ENCODE peak calls at places on chromosome X, in eight cellular contexts. One of them, this sample, is unnamed.

GRCh38 chrX:119398974-119399771 is at the start of gene SLC25A43:
- DNase-seq in adrenal gland: peak
- DNase-seq in psoas muscle: peak
- DNase-seq in mammary epithelial cell: peak
- DNase-seq in heart left ventricle: peak
- DNase-seq in left lung: peak
- DNase-seq in prostate gland: no peak
- DNase-seq in breast epithelium: no peak
- DNase-seq in this sample: peak

GRCh38 chrX:30900227-30900626 is 11.2 kb upstream of the TAB3 start:
- DNase-seq in left lung: no peak
- DNase-seq in mammary epithelial cell: peak
- DNase-seq in adrenal gland: no peak
- DNase-seq in psoas muscle: no peak
- DNase-seq in prostate gland: no peak
- DNase-seq in breast epithelium: no peak
- DNase-seq in heart left ventricle: no peak
- DNase-seq in this sample: no peak

GRCh38 chrX:45872480-45872879 is 671.8 kb upstream of the DIPK2B start:
- DNase-seq in mammary epithelial cell: no peak
- DNase-seq in adrenal gland: no peak
- DNase-seq in prostate gland: no peak
- DNase-seq in heart left ventricle: no peak
- DNase-seq in left lung: no peak
- DNase-seq in psoas muscle: no peak
- DNase-seq in breast epithelium: no peak
- DNase-seq in this sample: no peak

GRCh38 chrX:13607996-13608365 is 38.6 kb downstream of the EGFL6 start:
- DNase-seq in adrenal gland: no peak
- DNase-seq in prostate gland: no peak
- DNase-seq in psoas muscle: no peak
- DNase-seq in heart left ventricle: no peak
- DNase-seq in breast epithelium: no peak
- DNase-seq in mammary epithelial cell: peak
- DNase-seq in left lung: no peak
- DNase-seq in this sample: no peak

GRCh38 chrX:24396236-24396929 is 35.9 kb downstream of the SUPT20HL1 start:
- DNase-seq in left lung: no peak
- DNase-seq in breast epithelium: no peak
- DNase-seq in mammary epithelial cell: peak
- DNase-seq in prostate gland: peak
- DNase-seq in adrenal gland: no peak
- DNase-seq in heart left ventricle: no peak
- DNase-seq in psoas muscle: no peak
- DNase-seq in this sample: no peak

GRCh38 chrX:29490606-29491005 is 724.8 kb upstream of the MAGEB2 start:
- DNase-seq in adrenal gland: no peak
- DNase-seq in breast epithelium: no peak
- DNase-seq in left lung: no peak
- DNase-seq in mammary epithelial cell: no peak
- DNase-seq in prostate gland: no peak
- DNase-seq in psoas muscle: no peak
- DNase-seq in heart left ventricle: no peak
- DNase-seq in this sample: no peak

GRCh38 chrX:13478740-13479451 is 90.5 kb upstream of the EGFL6 start:
- DNase-seq in adrenal gland: no peak
- DNase-seq in left lung: no peak
- DNase-seq in prostate gland: no peak
- DNase-seq in breast epithelium: no peak
- DNase-seq in psoas muscle: no peak
- DNase-seq in mammary epithelial cell: no peak
- DNase-seq in heart left ventricle: no peak
- DNase-seq in this sample: no peak

GRCh38 chrX:31443654-31444053 is 371.8 kb upstream of the FTHL17 start:
- DNase-seq in heart left ventricle: no peak
- DNase-seq in adrenal gland: no peak
- DNase-seq in prostate gland: no peak
- DNase-seq in left lung: no peak
- DNase-seq in psoas muscle: no peak
- DNase-seq in mammary epithelial cell: no peak
- DNase-seq in breast epithelium: no peak
- DNase-seq in this sample: no peak

GRCh38 chrX:15524417-15524816 is 23.8 kb downstream of the BMX start:
- DNase-seq in prostate gland: no peak
- DNase-seq in breast epithelium: no peak
- DNase-seq in psoas muscle: no peak
- DNase-seq in heart left ventricle: no peak
- DNase-seq in left lung: no peak
- DNase-seq in adrenal gland: no peak
- DNase-seq in mammary epithelial cell: peak
- DNase-seq in this sample: no peak

GRCh38 chrX:97030463-97030862 is 146.8 kb downstream of the RPA4 start:
- DNase-seq in breast epithelium: no peak
- DNase-seq in left lung: no peak
- DNase-seq in adrenal gland: no peak
- DNase-seq in heart left ventricle: no peak
- DNase-seq in prostate gland: no peak
- DNase-seq in mammary epithelial cell: no peak
- DNase-seq in psoas muscle: no peak
- DNase-seq in this sample: no peak

GRCh38 chrX:16479206-16479869 is 170.6 kb upstream of the S100G start:
- DNase-seq in left lung: no peak
- DNase-seq in prostate gland: no peak
- DNase-seq in heart left ventricle: no peak
- DNase-seq in psoas muscle: no peak
- DNase-seq in mammary epithelial cell: peak
- DNase-seq in breast epithelium: no peak
- DNase-seq in adrenal gland: no peak
- DNase-seq in this sample: no peak

GRCh38 chrX:17500145-17500579 is 125.2 kb downstream of the NHS start:
- DNase-seq in heart left ventricle: no peak
- DNase-seq in adrenal gland: no peak
- DNase-seq in prostate gland: no peak
- DNase-seq in psoas muscle: no peak
- DNase-seq in mammary epithelial cell: peak
- DNase-seq in left lung: no peak
- DNase-seq in breast epithelium: no peak
- DNase-seq in this sample: no peak

GRCh38 chrX:39752820-39753219 is 344.9 kb downstream of the BCOR start:
- DNase-seq in breast epithelium: no peak
- DNase-seq in left lung: no peak
- DNase-seq in adrenal gland: peak
- DNase-seq in prostate gland: peak
- DNase-seq in heart left ventricle: no peak
- DNase-seq in psoas muscle: no peak
- DNase-seq in mammary epithelial cell: no peak
- DNase-seq in this sample: no peak

GRCh38 chrX:29728639-29729038 is 486.7 kb upstream of the MAGEB2 start:
- DNase-seq in heart left ventricle: no peak
- DNase-seq in mammary epithelial cell: peak
- DNase-seq in breast epithelium: no peak
- DNase-seq in psoas muscle: no peak
- DNase-seq in adrenal gland: no peak
- DNase-seq in prostate gland: no peak
- DNase-seq in left lung: no peak
- DNase-seq in this sample: no peak

GRCh38 chrX:42732506-42732905 is 45.5 kb downstream of the PPP1R2C start:
- DNase-seq in psoas muscle: peak
- DNase-seq in prostate gland: no peak
- DNase-seq in heart left ventricle: no peak
- DNase-seq in mammary epithelial cell: no peak
- DNase-seq in left lung: no peak
- DNase-seq in adrenal gland: peak
- DNase-seq in breast epithelium: peak
- DNase-seq in this sample: no peak

GRCh38 chrX:70168238-70169188 is 8.8 kb upstream of the DGAT2L6 start:
- DNase-seq in breast epithelium: no peak
- DNase-seq in mammary epithelial cell: peak
- DNase-seq in prostate gland: no peak
- DNase-seq in heart left ventricle: no peak
- DNase-seq in left lung: no peak
- DNase-seq in adrenal gland: peak
- DNase-seq in psoas muscle: peak
- DNase-seq in this sample: no peak

GRCh38 chrX:10189317-10190268 is 32.8 kb downstream of the CLCN4 start:
- DNase-seq in breast epithelium: peak
- DNase-seq in prostate gland: peak
- DNase-seq in mammary epithelial cell: peak
- DNase-seq in heart left ventricle: peak
- DNase-seq in psoas muscle: peak
- DNase-seq in left lung: peak
- DNase-seq in adrenal gland: peak
- DNase-seq in this sample: peak

GRCh38 chrX:10186355-10186754 is 29.6 kb downstream of the CLCN4 start:
- DNase-seq in breast epithelium: no peak
- DNase-seq in adrenal gland: no peak
- DNase-seq in prostate gland: no peak
- DNase-seq in heart left ventricle: no peak
- DNase-seq in psoas muscle: no peak
- DNase-seq in left lung: no peak
- DNase-seq in mammary epithelial cell: no peak
- DNase-seq in this sample: no peak

GRCh38 chrX:10187421-10187820 is 30.6 kb downstream of the CLCN4 start:
- DNase-seq in adrenal gland: no peak
- DNase-seq in psoas muscle: no peak
- DNase-seq in heart left ventricle: no peak
- DNase-seq in breast epithelium: no peak
- DNase-seq in prostate gland: no peak
- DNase-seq in mammary epithelial cell: no peak
- DNase-seq in left lung: no peak
- DNase-seq in this sample: no peak

GRCh38 chrX:10193587-10193986 is 36.8 kb downstream of the CLCN4 start:
- DNase-seq in left lung: no peak
- DNase-seq in psoas muscle: no peak
- DNase-seq in breast epithelium: no peak
- DNase-seq in prostate gland: no peak
- DNase-seq in heart left ventricle: no peak
- DNase-seq in adrenal gland: no peak
- DNase-seq in mammary epithelial cell: no peak
- DNase-seq in this sample: no peak

GRCh38 chrX:10190367-10190766 is 33.6 kb downstream of the CLCN4 start:
- DNase-seq in psoas muscle: no peak
- DNase-seq in left lung: no peak
- DNase-seq in breast epithelium: no peak
- DNase-seq in prostate gland: no peak
- DNase-seq in mammary epithelial cell: peak
- DNase-seq in heart left ventricle: peak
- DNase-seq in adrenal gland: peak
- DNase-seq in this sample: no peak
- TF ChIP-seq CTCF in psoas muscle: peak
- TF ChIP-seq CTCF in left lung: no peak
- TF ChIP-seq CTCF in breast epithelium: peak
- TF ChIP-seq CTCF in prostate gland: no peak
- TF ChIP-seq CTCF in mammary epithelial cell: peak
- TF ChIP-seq CTCF in heart left ventricle: peak
- TF ChIP-seq CTCF in adrenal gland: peak
- TF ChIP-seq CTCF in this sample: peak

GRCh38 chrX:2548731-2549423 is 48.1 kb upstream of the DHRSX start:
- DNase-seq in left lung: no peak
- DNase-seq in prostate gland: no peak
- DNase-seq in heart left ventricle: no peak
- DNase-seq in psoas muscle: no peak
- DNase-seq in adrenal gland: no peak
- DNase-seq in mammary epithelial cell: no peak
- DNase-seq in breast epithelium: no peak
- DNase-seq in this sample: no peak
- TF ChIP-seq CTCF in left lung: no peak
- TF ChIP-seq CTCF in prostate gland: no peak
- TF ChIP-seq CTCF in heart left ventricle: no peak
- TF ChIP-seq CTCF in psoas muscle: no peak
- TF ChIP-seq CTCF in adrenal gland: no peak
- TF ChIP-seq CTCF in mammary epithelial cell: no peak
- TF ChIP-seq CTCF in breast epithelium: no peak
- TF ChIP-seq CTCF in this sample: peak

DNA sequence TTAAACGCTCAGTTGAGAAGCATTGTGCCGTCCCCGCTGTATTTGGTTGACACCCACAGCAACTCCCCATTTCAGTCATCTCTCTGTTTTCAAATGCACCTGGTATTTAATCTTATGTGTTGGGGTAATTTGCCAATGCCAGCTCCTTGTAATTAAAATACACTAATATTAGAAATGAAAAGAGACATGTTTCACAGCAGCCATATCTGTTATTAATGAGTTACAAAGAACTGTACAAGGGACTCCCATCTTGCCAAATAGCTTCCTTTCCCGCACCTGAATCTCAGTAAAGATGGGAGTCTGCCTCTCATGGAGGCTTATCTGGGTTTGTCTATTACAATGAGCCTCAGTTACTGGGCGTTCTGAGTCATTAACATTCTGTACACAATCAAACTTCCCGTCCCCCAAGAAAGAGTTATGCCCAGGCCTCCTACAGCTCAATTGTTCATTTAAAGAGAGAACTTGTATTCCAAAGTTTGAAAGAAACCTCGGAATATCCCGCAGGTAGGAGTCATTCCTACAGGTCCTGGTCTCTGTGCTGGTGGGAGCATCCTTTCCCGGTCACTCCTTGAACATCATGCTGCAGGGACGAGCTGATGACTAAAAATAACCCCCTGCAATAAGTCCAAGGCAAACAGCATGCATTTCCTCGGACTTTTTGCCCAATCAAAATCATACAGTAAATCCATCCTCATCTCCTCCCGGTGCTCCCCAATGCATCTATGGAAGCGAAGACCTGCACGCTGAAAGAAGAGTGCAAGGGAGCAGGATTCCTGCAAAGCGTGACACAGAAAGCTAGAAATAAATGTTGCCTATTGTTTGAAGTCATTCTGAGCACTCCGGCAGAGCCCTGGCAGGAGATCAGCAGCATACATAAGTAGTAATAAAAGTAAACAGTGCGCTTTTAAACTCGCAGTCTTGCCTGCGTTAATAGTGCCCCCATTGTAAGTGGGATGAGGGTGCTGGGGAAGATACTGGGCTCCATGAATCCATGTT is 926 bp downstream of the NDP start:
- DNase-seq in mammary epithelial cell: no peak
- DNase-seq in psoas muscle: no peak
- DNase-seq in prostate gland: no peak
- DNase-seq in heart left ventricle: no peak
- DNase-seq in adrenal gland: no peak
- DNase-seq in left lung: no peak
- DNase-seq in breast epithelium: no peak
- DNase-seq in this sample: no peak
- TF ChIP-seq CTCF in mammary epithelial cell: no peak
- TF ChIP-seq CTCF in psoas muscle: no peak
- TF ChIP-seq CTCF in prostate gland: no peak
- TF ChIP-seq CTCF in heart left ventricle: no peak
- TF ChIP-seq CTCF in adrenal gland: no peak
- TF ChIP-seq CTCF in left lung: no peak
- TF ChIP-seq CTCF in breast epithelium: no peak
- TF ChIP-seq CTCF in this sample: no peak

DNA sequence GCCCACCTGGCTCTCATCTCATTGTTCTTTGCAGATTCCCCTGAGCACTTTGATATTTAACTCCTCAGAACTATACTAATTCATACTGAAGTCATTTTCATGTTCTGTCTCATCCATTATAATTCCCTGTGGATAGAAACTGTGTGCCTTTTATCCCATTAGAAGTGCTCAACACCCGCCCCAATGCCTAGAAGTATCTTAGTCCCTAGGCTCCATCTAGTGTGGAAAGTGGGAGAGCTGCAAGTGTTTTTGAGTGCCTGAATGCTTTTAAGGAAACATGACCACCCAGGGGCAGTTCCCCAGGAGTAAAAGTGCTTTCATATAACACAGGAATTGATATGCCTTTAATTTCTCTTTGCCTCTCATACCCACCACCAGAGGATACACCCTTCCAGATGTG is 117.0 kb downstream of the CHRDL1 start:
- DNase-seq in adrenal gland: no peak
- DNase-seq in mammary epithelial cell: no peak
- DNase-seq in psoas muscle: no peak
- DNase-seq in prostate gland: no peak
- DNase-seq in breast epithelium: no peak
- DNase-seq in heart left ventricle: no peak
- DNase-seq in left lung: no peak
- DNase-seq in this sample: no peak
- TF ChIP-seq CTCF in adrenal gland: no peak
- TF ChIP-seq CTCF in mammary epithelial cell: no peak
- TF ChIP-seq CTCF in psoas muscle: no peak
- TF ChIP-seq CTCF in prostate gland: no peak
- TF ChIP-seq CTCF in breast epithelium: no peak
- TF ChIP-seq CTCF in heart left ventricle: no peak
- TF ChIP-seq CTCF in left lung: no peak
- TF ChIP-seq CTCF in this sample: peak